ENCODE peak calls at places on chromosome 12, in ten cellular contexts. G is osteocyte; B is iris pigment epithelial cell; F is left ventricle myocardium inferior; H is ACHN; V is T-helper 17 cell; L is GM19239; I is CD8-positive, alpha-beta memory T cell; W is tibial artery; C is NCI-H1105. A is an unnamed sample.

GRCh38 chr12:4736048-4736447 is 15.8 kb downstream of the GALNT8 start:
- DNase-seq in G (no peak), B (no peak), F (no peak), H (no peak), V (no peak), L (no peak), I (no peak), W (no peak), C (no peak), A (no peak)

GRCh38 chr12:125981610-125982253 is 916.5 kb downstream of the AACS start:
- DNase-seq in G (no peak), B (no peak), F (no peak), H (no peak), V (no peak), L (no peak), I (no peak), W (no peak), C (no peak), A (no peak)

GRCh38 chr12:131280426-131280825 is 326.7 kb downstream of the ADGRD1 start:
- DNase-seq in G (no peak), B (no peak), F (no peak), H (no peak), V (no peak), L (no peak), I (no peak), W (peak), C (no peak), A (no peak)

GRCh38 chr12:75315518-75315917 is 14.6 kb downstream of the CAPS2 start:
- DNase-seq in G (no peak), B (peak), F (no peak), H (peak), V (no peak), L (no peak), I (no peak), W (no peak), C (no peak), A (no peak)

GRCh38 chr12:89507015-89507824 is 17.4 kb downstream of the GALNT4 start:
- DNase-seq in G (no peak), B (no peak), F (no peak), H (no peak), V (no peak), L (no peak), I (no peak), W (no peak), C (no peak), A (no peak)

GRCh38 chr12:12872139-12872933 is 19.0 kb upstream of the GPRC5A start:
- DNase-seq in G (no peak), B (peak), F (no peak), H (peak), V (no peak), L (no peak), I (no peak), W (no peak), C (no peak), A (no peak)

GRCh38 chr12:112686373-112686772 is 105.2 kb upstream of the RPH3A start:
- DNase-seq in G (no peak), B (peak), F (no peak), H (peak), V (no peak), L (no peak), I (no peak), W (no peak), C (no peak), A (no peak)

GRCh38 chr12:57109207-57110160 is 1.7 kb downstream of the STAT6 start:
- DNase-seq in G (no peak), B (no peak), F (no peak), H (no peak), V (no peak), L (no peak), I (no peak), W (no peak), C (no peak), A (no peak)

GRCh38 chr12:77835982-77836381 is 5.3 kb downstream of the NAV3 start:
- DNase-seq in G (no peak), B (no peak), F (no peak), H (no peak), V (no peak), L (no peak), I (no peak), W (no peak), C (no peak), A (no peak)

GRCh38 chr12:50635356-50635755 is 128.5 kb upstream of the ATF1 start:
- DNase-seq in G (no peak), B (no peak), F (peak), H (no peak), V (no peak), L (no peak), I (no peak), W (no peak), C (no peak), A (no peak)

GRCh38 chr12:109738878-109739665 is 25.4 kb downstream of the FAM222A start:
- DNase-seq in G (no peak), B (no peak), F (peak), H (no peak), V (no peak), L (no peak), I (no peak), W (peak), C (no peak), A (no peak)

GRCh38 chr12:12561305-12562015 is 1.2 kb downstream of the DUSP16 start:
- DNase-seq in G (peak), B (peak), F (peak), H (peak), V (peak), L (no peak), I (peak), W (peak), C (peak), A (peak)

A was measured in hypothalamus.